ENCODE peak calls at places on chromosomes 7 and 10, in four cellular contexts. One of them, this sample, is unnamed.

GRCh38 chr10:76082956-76083355 is 651.5 kb downstream of the LRMDA start:
- DNase-seq in MCF 10A: peak
- DNase-seq in fibroblast of the conjunctiva: no peak
- DNase-seq in iPS DF 19.7: peak
- DNase-seq in this sample: peak

GRCh38 chr10:100175873-100176272 is 10.0 kb downstream of the ERLIN1 start:
- DNase-seq in MCF 10A: no peak
- DNase-seq in fibroblast of the conjunctiva: no peak
- DNase-seq in iPS DF 19.7: no peak
- DNase-seq in this sample: no peak

GRCh38 chr10:29951441-29951931 is 107.9 kb downstream of the JCAD start:
- DNase-seq in MCF 10A: peak
- DNase-seq in fibroblast of the conjunctiva: no peak
- DNase-seq in iPS DF 19.7: no peak
- DNase-seq in this sample: no peak

GRCh38 chr7:867001-867405 is 9.4 kb upstream of the GET4 start:
- DNase-seq in MCF 10A: no peak
- DNase-seq in fibroblast of the conjunctiva: peak
- DNase-seq in iPS DF 19.7: no peak
- DNase-seq in this sample: no peak

GRCh38 chr7:24896031-24896433 is 83.9 kb downstream of the OSBPL3 start:
- DNase-seq in MCF 10A: no peak
- DNase-seq in fibroblast of the conjunctiva: no peak
- DNase-seq in iPS DF 19.7: no peak
- DNase-seq in this sample: no peak

GRCh38 chr10:11074536-11075267 is 57.0 kb downstream of the CELF2 start:
- DNase-seq in MCF 10A: no peak
- DNase-seq in fibroblast of the conjunctiva: no peak
- DNase-seq in iPS DF 19.7: no peak
- DNase-seq in this sample: no peak

GRCh38 chr10:73891585-73891984 is 17.2 kb upstream of the CAMK2G start:
- DNase-seq in MCF 10A: no peak
- DNase-seq in fibroblast of the conjunctiva: no peak
- DNase-seq in iPS DF 19.7: no peak
- DNase-seq in this sample: no peak

GRCh38 chr10:24894309-24894708 is 58.1 kb downstream of the PRTFDC1 start:
- DNase-seq in MCF 10A: peak
- DNase-seq in fibroblast of the conjunctiva: no peak
- DNase-seq in iPS DF 19.7: no peak
- DNase-seq in this sample: no peak